ENCODE peak calls at places on chromosomes 16 and 17, in eight cellular contexts. P is Karpas-422; A is Jurkat, Clone E6-1; C is thyroid gland; N is right lobe of liver; D is fibroblast of lung; Y is CD4-positive, CD25-positive, alpha-beta regulatory T cell; R is heart left ventricle. W is an unnamed sample.

GRCh38 chr17:43900183-43900857 is 7.0 kb downstream of the MPP2 start:
- DNase-seq in P (no peak), A (peak), C (peak), N (peak), D (peak), Y (peak), R (peak), W (no peak)

GRCh38 chr17:564526-564925 is 150.1 kb downstream of the VPS53 start:
- DNase-seq in P (no peak), A (no peak), C (peak), N (no peak), D (no peak), Y (no peak), R (no peak), W (no peak)

GRCh38 chr17:69410671-69411070 is 3.8 kb upstream of the MAP2K6 start:
- DNase-seq in P (no peak), A (no peak), C (no peak), N (no peak), D (no peak), Y (no peak), R (no peak), W (no peak)

GRCh38 chr16:307691-308312 is 24.8 kb downstream of the PDIA2 start:
- DNase-seq in P (no peak), A (no peak), C (no peak), N (no peak), D (no peak), Y (no peak), R (no peak), W (no peak)

GRCh38 chr16:65570261-65570660 is 448.4 kb upstream of the CDH11 start:
- DNase-seq in P (no peak), A (no peak), C (no peak), N (no peak), D (peak), Y (no peak), R (no peak), W (no peak)

GRCh38 chr17:27751622-27752490 is 48.5 kb downstream of the NOS2 start:
- DNase-seq in P (no peak), A (no peak), C (no peak), N (no peak), D (no peak), Y (no peak), R (no peak), W (no peak)

GRCh38 chr16:80319181-80319580 is 221.6 kb upstream of the DYNLRB2 start:
- DNase-seq in P (peak), A (peak), C (no peak), N (no peak), D (no peak), Y (no peak), R (no peak), W (no peak)

GRCh38 chr17:53818894-53819293 is 3.8 kb upstream of the KIF2B start:
- DNase-seq in P (no peak), A (no peak), C (no peak), N (no peak), D (no peak), Y (no peak), R (no peak), W (no peak)

GRCh38 chr17:44900894-44901293 is 1.6 kb upstream of the EFTUD2 start:
- DNase-seq in P (no peak), A (no peak), C (peak), N (no peak), D (peak), Y (no peak), R (no peak), W (no peak)

GRCh38 chr17:17151541-17151940 is 54.6 kb downstream of the PLD6 start:
- DNase-seq in P (no peak), A (no peak), C (no peak), N (no peak), D (no peak), Y (no peak), R (no peak), W (peak)

GRCh38 chr17:38868095-38868967 is 1.5 kb upstream of the LASP1 start:
- DNase-seq in P (peak), A (no peak), C (peak), N (no peak), D (peak), Y (peak), R (peak), W (no peak)

GRCh38 chr17:43908111-43908721 is 880 bp upstream of the MPP2 start:
- DNase-seq in P (peak), A (peak), C (peak), N (no peak), D (peak), Y (peak), R (peak), W (peak)

GRCh38 chr17:41500131-41500911 is 5.1 kb downstream of the KRT13 start:
- DNase-seq in P (no peak), A (no peak), C (no peak), N (no peak), D (no peak), Y (no peak), R (no peak), W (no peak)

DNA sequence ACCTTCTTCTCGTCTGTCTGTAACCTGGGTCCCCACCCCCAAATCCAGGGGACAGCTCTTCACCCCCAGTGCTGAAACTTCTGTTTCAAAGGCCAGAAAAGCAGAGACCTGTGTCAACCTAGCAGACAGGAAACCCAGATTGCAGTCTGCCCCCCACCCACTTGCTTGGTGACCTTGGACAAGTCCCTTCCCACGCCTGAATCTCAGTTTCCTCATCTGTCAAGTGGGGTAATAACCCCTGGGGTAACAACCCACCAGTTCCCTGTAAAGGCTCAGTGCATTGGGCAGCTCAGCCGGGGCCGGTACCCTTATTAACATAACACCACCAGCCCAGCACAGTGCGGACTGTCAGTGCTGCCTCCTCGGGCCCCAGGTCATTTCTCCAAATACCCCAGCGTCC is 1.3 kb downstream of the STX1B start:
- DNase-seq in P (no peak), A (no peak), C (no peak), N (no peak), D (no peak), Y (no peak), R (no peak), W (no peak)
- H3K4me3 ChIP-seq in P (no peak), A (no peak), C (no peak), N (no peak), D (no peak), Y (no peak), R (no peak), W (no peak)

DNA sequence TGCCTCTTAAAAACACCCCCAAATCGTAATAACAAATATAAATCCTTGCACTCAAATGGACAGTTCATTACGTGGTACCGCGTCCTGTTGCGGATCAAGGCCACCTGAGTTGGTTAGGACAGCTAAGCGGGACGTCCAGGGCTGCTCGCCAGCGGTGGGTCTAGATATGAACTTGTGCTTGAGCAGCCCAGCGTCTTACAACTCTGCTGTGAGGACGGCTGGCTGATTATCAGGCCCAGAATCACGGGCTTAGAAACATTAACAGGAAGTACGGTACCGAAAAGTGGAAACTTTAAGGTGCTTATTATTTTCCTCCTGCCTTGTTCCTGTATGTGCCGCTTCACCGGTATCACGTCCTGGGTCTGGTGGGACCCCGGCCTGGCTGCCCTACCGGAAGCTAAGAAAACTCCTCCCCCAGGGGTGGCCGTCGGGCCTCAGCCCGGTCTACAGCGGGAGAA is 832 bp upstream of the SRRM2 start:
- DNase-seq in P (peak), A (peak), C (no peak), N (no peak), D (no peak), Y (no peak), R (no peak), W (no peak)
- H3K4me3 ChIP-seq in P (peak), A (peak), C (peak), N (peak), D (peak), Y (no peak), R (peak), W (peak)

DNA sequence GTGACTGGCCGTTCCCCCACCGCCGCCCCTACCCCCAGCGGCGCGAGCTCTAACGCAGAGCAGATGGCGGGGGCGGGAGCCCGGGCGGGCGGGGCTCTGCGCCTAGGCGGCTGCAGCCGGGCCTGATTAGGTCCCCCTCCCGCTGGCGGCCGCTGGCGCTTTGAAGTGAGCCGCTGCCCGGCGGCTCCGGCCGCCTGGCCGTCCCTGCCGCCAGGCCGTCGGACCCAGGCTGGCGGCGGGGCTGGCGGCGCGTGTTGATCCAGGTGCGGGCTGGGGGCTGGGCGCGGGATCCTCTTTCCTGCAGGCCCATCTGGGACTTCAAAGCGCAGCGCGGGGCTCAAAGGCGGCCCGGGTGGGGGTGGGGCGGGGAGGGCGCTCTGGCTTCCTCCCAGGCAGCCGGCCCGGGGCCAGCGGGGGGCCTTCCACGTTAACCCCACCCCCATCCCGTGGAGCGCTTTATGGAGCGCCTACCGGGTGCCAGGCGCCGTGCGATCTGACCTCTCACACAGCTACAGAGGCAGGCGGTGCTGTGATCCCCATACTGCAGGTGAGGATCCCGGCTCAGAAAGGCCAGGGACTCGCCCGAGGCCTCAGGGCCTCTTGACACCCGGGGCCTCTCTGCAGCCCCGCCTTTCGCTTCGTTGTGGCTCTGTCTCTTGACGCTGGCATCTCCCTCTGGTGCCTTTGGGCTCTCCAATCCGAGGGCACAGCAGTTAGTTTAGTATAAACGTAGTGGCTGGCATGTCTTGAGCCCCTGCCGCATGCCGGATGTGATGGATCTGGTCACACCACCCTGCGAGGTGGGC is 80.0 kb upstream of the NKD1 start:
- DNase-seq in P (peak), A (no peak), C (peak), N (peak), D (no peak), Y (no peak), R (no peak), W (no peak)
- H3K4me3 ChIP-seq in P (no peak), A (no peak), C (no peak), N (peak), D (no peak), Y (no peak), R (peak), W (peak)

GRCh38 chr17:64160378-64160777 is 30.4 kb upstream of the ERN1 start:
- DNase-seq in P (no peak), A (no peak), C (no peak), N (no peak), D (no peak), Y (no peak), R (no peak), W (no peak)
- H3K4me3 ChIP-seq in P (no peak), A (no peak), C (no peak), N (no peak), D (no peak), Y (no peak), R (no peak), W (no peak)

GRCh38 chr17:82859431-82860403 is 19.9 kb upstream of the ZNF750 start:
- DNase-seq in P (no peak), A (peak), C (peak), N (no peak), D (no peak), Y (peak), R (no peak), W (no peak)

GRCh38 chr17:82860606-82861392 is 21.0 kb upstream of the ZNF750 start:
- DNase-seq in P (no peak), A (no peak), C (peak), N (no peak), D (no peak), Y (no peak), R (no peak), W (no peak)

GRCh38 chr17:82862758-82863645 is 23.2 kb upstream of the ZNF750 start:
- DNase-seq in P (no peak), A (no peak), C (no peak), N (no peak), D (no peak), Y (no peak), R (no peak), W (no peak)

GRCh38 chr17:82862191-82862590 is 22.4 kb upstream of the ZNF750 start:
- DNase-seq in P (no peak), A (no peak), C (no peak), N (no peak), D (no peak), Y (no peak), R (no peak), W (no peak)

DNA sequence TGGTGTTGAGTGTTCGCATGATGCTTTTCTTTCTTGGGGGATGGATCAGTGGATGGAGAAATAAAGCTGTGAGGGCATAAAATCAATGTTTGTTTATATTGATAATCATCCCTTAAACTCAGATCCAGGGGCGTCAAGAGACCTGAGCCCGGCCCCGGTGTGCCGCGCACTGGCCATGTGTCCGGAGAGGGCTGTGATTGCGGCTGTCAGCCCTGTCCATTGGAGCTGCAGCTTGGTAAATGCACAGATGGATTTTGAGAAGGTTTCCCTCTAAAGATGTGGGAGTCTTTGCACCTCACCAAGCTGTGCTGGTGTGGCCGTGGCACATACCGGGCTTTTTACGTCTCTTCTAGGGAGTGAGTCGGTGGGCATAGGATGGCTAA is 21.6 kb upstream of the ZNF750 start:
- DNase-seq in P (no peak), A (no peak), C (no peak), N (no peak), D (no peak), Y (no peak), R (no peak), W (no peak)
- H3K4me3 ChIP-seq in P (no peak), A (no peak), C (no peak), N (no peak), D (no peak), Y (no peak), R (no peak), W (no peak)

W was measured in BJ.